ENCODE peak calls at places on chromosome 14, in five cellular contexts. V, J, Y, K and R are unnamed samples.

GRCh38 chr14:79278798-79279644 is 932.3 kb downstream of the DIO2 start:
- DNase-seq in Y (no peak), V (peak; percentile 86), J (peak; percentile 54), K (peak; percentile 89), R (peak; percentile 87)

GRCh38 chr14:87615822-87616679 is 376.9 kb downstream of the GALC start:
- DNase-seq in J (no peak), Y (peak; percentile 25), K (peak; percentile 35), V (peak; percentile 17), R (peak; percentile 45)

GRCh38 chr14:70156602-70157001 is 32.1 kb downstream of the SLC8A3 start:
- DNase-seq in K (no peak), V (no peak), Y (no peak), J (no peak), R (no peak)

GRCh38 chr14:91417134-91417982 is at the start of gene CCDC88C:
- DNase-seq in Y (no peak), J (no peak), V (peak; percentile 86), K (peak; percentile 58), R (no peak)

GRCh38 chr14:104686624-104687517 is 2.5 kb upstream of the INF2 start:
- DNase-seq in J (no peak), V (peak; percentile 73), K (no peak), Y (no peak), R (no peak)

GRCh38 chr14:32078030-32078793 is 1.1 kb downstream of the ARHGAP5 start:
- DNase-seq in V (peak; percentile 62), K (peak; percentile 41), Y (no peak), J (no peak), R (peak; percentile 44)

GRCh38 chr14:91727121-91727520 is 4.8 kb downstream of the CATSPERB start:
- DNase-seq in Y (no peak), K (no peak), J (no peak), V (no peak), R (no peak)

GRCh38 chr14:73250781-73251500 is 13.6 kb downstream of the PAPLN start:
- DNase-seq in Y (no peak), J (no peak), V (peak; percentile 20), K (no peak), R (no peak)

GRCh38 chr14:71209888-71210287 is 302.6 kb downstream of the PCNX1 start:
- DNase-seq in Y (no peak), J (no peak), V (no peak), K (no peak), R (no peak)

GRCh38 chr14:101535232-101535631 is 26.1 kb upstream of the DIO3 start:
- DNase-seq in J (no peak), K (no peak), V (no peak), Y (no peak), R (no peak)

GRCh38 chr14:52268191-52269061 is 928 bp downstream of the PTGDR start:
- DNase-seq in K (no peak), J (no peak), Y (no peak), V (peak; percentile 61), R (peak; percentile 17)

GRCh38 chr14:55889124-55889523 is 229.1 kb upstream of the PELI2 start:
- DNase-seq in J (no peak), V (no peak), K (no peak), Y (no peak), R (no peak)

GRCh38 chr14:75134644-75135043 is 7.8 kb upstream of the NEK9 start:
- DNase-seq in Y (no peak), J (no peak), K (no peak), V (no peak), R (no peak)

GRCh38 chr14:100281286-100282082 is 24.8 kb downstream of the SLC25A29 start:
- DNase-seq in J (no peak), Y (no peak), V (peak; percentile 20), K (peak; percentile 69), R (no peak)
- TF ChIP-seq CTCF in J (no peak), Y (no peak), V (no peak), K (no peak), R (no peak)

GRCh38 chr14:102931580-102932285 is 9.3 kb downstream of the AMN start:
- DNase-seq in Y (no peak), V (peak; percentile 30), J (no peak), K (no peak), R (no peak)

GRCh38 chr14:102932484-102933248 is 10.2 kb downstream of the AMN start:
- DNase-seq in K (no peak), J (no peak), Y (no peak), V (peak; percentile 37), R (no peak)

GRCh38 chr14:102929349-102930137 is 7.1 kb downstream of the AMN start:
- DNase-seq in Y (no peak), K (no peak), V (peak; percentile 64), J (no peak), R (no peak)

GRCh38 chr14:102930138-102930752 is 7.8 kb downstream of the AMN start:
- DNase-seq in K (no peak), V (no peak), J (no peak), Y (no peak), R (no peak)

GRCh38 chr14:102930753-102931579 is 8.5 kb downstream of the AMN start:
- DNase-seq in J (no peak), Y (no peak), V (peak; percentile 76), K (no peak), R (peak; percentile 10)
- H3K4me3 ChIP-seq in J (no peak overlapping the region), Y (no peak overlapping the region), V (no peak overlapping the region), K (no peak overlapping the region), R (no peak overlapping the region)

GRCh38 chr14:23168246-23168645 is 15.2 kb downstream of the SLC7A8 start:
- DNase-seq in K (no peak), V (no peak), Y (no peak), J (no peak), R (no peak)
- TF ChIP-seq CTCF in K (no peak), V (no peak), Y (no peak), J (no peak), R (no peak)

GRCh38 chr14:51072976-51073375 is 21.9 kb downstream of the TRIM9 start:
- DNase-seq in V (no peak), J (no peak), Y (no peak), K (no peak), R (no peak)
- H3K4me3 ChIP-seq in V (no peak overlapping the region), J (no peak overlapping the region), Y (no peak overlapping the region), K (no peak overlapping the region), R (no peak overlapping the region)